ENCODE peak calls at places on chromosomes 1 and 21, in six cellular contexts. E, D, A, Y, P and R are unnamed samples.
A peak's percentile ranks its signal among the peaks of the same experiment; 100 is the strongest.

GRCh38 chr1:45332346-45332720 is 5.6 kb downstream of the HPDL start:
- DNase-seq in P (no peak), A (no peak), E (no peak), D (no peak), Y (no peak), R (no peak)

GRCh38 chr1:184513421-184513820 is 126.6 kb downstream of the C1orf21 start:
- DNase-seq in E (no peak), Y (no peak), P (no peak), D (peak; percentile 21), A (no peak), R (no peak)

GRCh38 chr1:41699861-41700248 is 215.4 kb upstream of the EDN2 start:
- DNase-seq in Y (no peak), A (no peak), E (no peak), P (no peak), D (no peak), R (no peak)

GRCh38 chr1:155005076-155005971 is 2.7 kb downstream of the ZBTB7B start:
- DNase-seq in Y (peak; percentile 87), A (peak; percentile 33), D (peak; percentile 63), E (peak; percentile 91), P (peak; percentile 61), R (peak; percentile 90)

GRCh38 chr1:18890704-18891103 is 11.7 kb downstream of the ALDH4A1 start:
- DNase-seq in P (no peak), A (no peak), D (peak; percentile 72), E (no peak), Y (no peak), R (no peak)

GRCh38 chr1:116483481-116484309 is 87.1 kb downstream of the CD58 start:
- DNase-seq in A (no peak), P (no peak), E (peak; percentile 82), Y (no peak), D (peak; percentile 30), R (peak; percentile 82)

GRCh38 chr1:75305051-75305450 is 170.9 kb downstream of the LHX8 start:
- DNase-seq in P (no peak), A (no peak), D (no peak), E (no peak), Y (no peak), R (no peak)

GRCh38 chr1:229378586-229379442 is 36.0 kb upstream of the CCSAP start:
- DNase-seq in E (no peak), D (peak; percentile 8), Y (no peak), P (no peak), A (no peak), R (no peak)

GRCh38 chr1:159938221-159938852 is 7.1 kb downstream of the IGSF9 start:
- DNase-seq in A (no peak), D (no peak), P (peak; percentile 34), Y (no peak), E (no peak), R (no peak)

GRCh38 chr1:204880906-204881305 is 10.2 kb downstream of the NFASC start:
- DNase-seq in D (no peak), P (no peak), A (no peak), E (no peak), Y (no peak), R (no peak)

GRCh38 chr21:34818663-34819158 is 149.9 kb downstream of the CLIC6 start:
- DNase-seq in P (no peak), D (peak; percentile 61), A (no peak), E (peak; percentile 13), Y (no peak), R (no peak)

GRCh38 chr21:46153259-46154154 is 1.9 kb downstream of the FTCD start:
- DNase-seq in P (no peak), A (peak; percentile 1), E (peak; percentile 58), D (peak; percentile 79), Y (peak; percentile 69), R (peak; percentile 47)

GRCh38 chr1:53037159-53037558 is 24.9 kb upstream of the PODN start:
- DNase-seq in A (no peak), Y (no peak), D (no peak), P (no peak), E (no peak), R (no peak)

GRCh38 chr1:236875975-236876374 is 80.9 kb downstream of the MTR start:
- DNase-seq in E (no peak), A (no peak), Y (no peak), P (no peak), D (no peak), R (no peak)

GRCh38 chr1:5934058-5934884 is 58.0 kb downstream of the NPHP4 start:
- DNase-seq in E (no peak), P (no peak), D (no peak), A (no peak), Y (no peak), R (no peak)

GRCh38 chr1:37553598-37553926 is 531 bp downstream of the SNIP1 start:
- DNase-seq in Y (no peak), E (no peak), A (no peak), D (no peak), P (no peak), R (no peak)

GRCh38 chr1:51100264-51100880 is 1.7 kb upstream of the C1orf185 start:
- DNase-seq in A (no peak), D (no peak), Y (no peak), E (no peak), P (no peak), R (no peak)

GRCh38 chr1:234604726-234605492 is 5.1 kb downstream of the IRF2BP2 start:
- DNase-seq in P (no peak), E (no peak), Y (no peak), A (no peak), D (peak; percentile 68), R (no peak)

GRCh38 chr1:114468047-114468446 is 43.0 kb downstream of the TRIM33 start:
- DNase-seq in D (no peak), P (no peak), E (no peak), Y (no peak), A (no peak), R (no peak)

GRCh38 chr1:78493456-78493855 is 2.7 kb downstream of the PTGFR start:
- DNase-seq in D (peak; percentile 58), A (no peak), E (no peak), Y (no peak), P (no peak), R (no peak)

GRCh38 chr21:45920824-45921600 is 60.6 kb upstream of the COL6A1 start:
- DNase-seq in E (no peak), P (no peak), A (no peak), Y (no peak), D (peak; percentile 48), R (no peak)

GRCh38 chr1:204477036-204477740 is 17.4 kb downstream of the PIK3C2B start:
- DNase-seq in D (no peak), Y (no peak), A (no peak), P (no peak), E (no peak), R (no peak)

DNA sequence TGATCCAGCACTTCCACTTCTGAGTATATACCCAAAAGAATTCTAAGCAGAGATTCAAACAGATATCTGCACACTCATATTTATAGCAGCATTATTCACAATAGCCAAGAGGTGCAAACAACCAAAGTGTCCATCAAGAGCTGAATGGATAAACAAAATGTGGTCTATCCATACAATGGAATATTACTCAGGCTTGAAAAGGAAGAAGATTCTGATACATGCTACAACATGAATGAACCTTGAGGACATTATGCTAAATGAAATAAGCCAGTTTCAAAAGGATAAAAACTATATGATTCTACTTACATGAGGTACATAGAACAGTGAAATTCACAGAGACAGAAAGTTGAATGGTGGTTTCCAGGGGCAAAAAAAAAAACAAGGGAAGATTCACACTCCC is 88.9 kb downstream of the CCDC185 start:
- DNase-seq in P (no peak), D (no peak), Y (no peak), A (no peak), E (no peak), R (no peak)
- TF ChIP-seq CTCF in P (no peak), D (no peak), Y (no peak), A (no peak), E (no peak), R (no peak)

GRCh38 chr1:93440272-93440671 is 7.6 kb upstream of the FNBP1L start:
- DNase-seq in D (no peak), P (no peak), Y (no peak), A (no peak), E (no peak), R (no peak)
- TF ChIP-seq CTCF in D (no peak), P (no peak), Y (no peak), A (no peak), E (no peak), R (no peak)

GRCh38 chr21:25735895-25736597 is 1.3 kb downstream of the GABPA start:
- DNase-seq in D (peak; percentile 33), Y (no peak), P (no peak), E (no peak), A (no peak), R (peak; percentile 10)

GRCh38 chr21:25734654-25735220 is at the start of the genes ATP5PF and GABPA:
- DNase-seq in A (peak; percentile 89), E (peak; percentile 98), D (peak; percentile 99), P (peak; percentile 99), Y (peak; percentile 99), R (peak; percentile 97)

GRCh38 chr21:25732091-25732760 is 2.5 kb downstream of the ATP5PF start:
- DNase-seq in P (no peak), D (no peak), E (no peak), A (no peak), Y (no peak), R (no peak)

GRCh38 chr21:25733859-25734653 is 648 bp downstream of the ATP5PF start:
- DNase-seq in A (no peak), P (no peak), E (peak; percentile 38), D (peak; percentile 47), Y (no peak), R (peak; percentile 36)

DNA sequence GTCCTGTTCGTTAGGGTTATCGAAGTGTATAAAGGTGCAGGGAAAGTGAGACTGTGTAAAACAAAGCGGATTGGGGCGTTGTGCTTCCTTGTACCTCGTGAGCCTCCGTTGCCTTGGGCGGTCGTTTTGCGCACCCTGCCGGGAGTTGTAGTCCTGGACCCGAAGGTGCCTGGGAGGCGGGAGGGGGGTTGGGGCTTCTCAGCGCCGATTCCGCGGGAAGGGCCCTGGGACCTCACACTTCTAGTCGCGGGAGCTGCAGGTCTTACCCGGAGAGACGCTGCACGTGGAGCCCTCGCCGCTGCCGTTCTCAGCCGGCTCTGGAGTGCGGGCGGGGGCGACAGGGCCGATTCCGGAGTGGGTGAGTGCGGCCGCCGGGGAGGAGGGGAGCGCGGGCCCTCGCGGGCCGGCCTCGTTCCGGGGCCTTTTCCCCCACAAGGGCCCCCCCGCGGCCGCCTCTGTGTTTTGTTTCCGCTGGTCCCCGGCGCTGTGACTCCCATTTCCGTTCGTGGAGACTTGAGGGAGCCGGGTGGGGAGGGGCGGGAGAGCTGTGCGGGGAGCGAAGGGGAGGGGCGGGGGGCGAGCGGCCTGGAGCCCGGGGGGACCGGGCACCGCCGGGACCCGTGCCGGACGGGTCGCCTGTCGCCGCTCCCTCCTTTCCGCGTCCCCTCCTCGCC is 586 bp downstream of the GABPA start:
- DNase-seq in D (peak; percentile 93), P (peak; percentile 94), E (peak; percentile 91), A (peak; percentile 62), Y (peak; percentile 96), R (peak; percentile 93)
- TF ChIP-seq CTCF in D (no peak), P (no peak), E (no peak), A (no peak), Y (no peak), R (no peak)

DNA sequence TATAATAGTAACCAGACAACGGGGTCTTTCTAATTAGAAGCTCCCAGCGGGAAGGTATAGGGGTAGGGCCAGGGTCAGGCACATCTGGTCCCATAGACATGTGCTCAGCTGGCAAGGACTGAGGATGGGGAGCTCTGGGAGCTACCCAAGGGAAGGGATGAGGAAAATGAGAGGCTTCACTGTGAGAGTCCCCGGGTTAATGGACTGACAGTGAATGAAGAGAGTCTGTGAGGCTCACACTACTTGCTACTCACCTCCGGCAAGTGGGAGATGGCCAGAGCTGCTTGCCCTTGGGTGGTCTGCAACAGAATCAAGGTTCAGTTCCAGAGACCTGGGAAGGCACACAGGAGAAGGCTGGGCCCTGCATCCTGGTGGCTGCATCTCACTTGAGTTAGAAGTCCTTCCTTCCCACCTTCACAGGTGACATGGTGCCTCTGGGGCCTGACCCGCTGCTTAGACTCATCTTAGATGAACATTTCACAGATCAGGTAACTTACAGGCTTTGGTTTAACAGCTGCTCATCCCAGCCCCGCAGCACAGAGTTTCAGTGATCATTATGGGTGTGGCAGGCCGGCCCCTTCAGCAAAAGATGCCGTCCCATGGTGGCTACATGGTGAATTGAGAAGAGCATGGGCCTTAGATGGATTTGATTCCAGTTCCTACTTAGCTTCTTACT is 31.7 kb downstream of the EIF2D start:
- DNase-seq in Y (no peak), A (no peak), D (no peak), P (no peak), E (no peak), R (no peak)
- TF ChIP-seq CTCF in Y (no peak), A (no peak), D (no peak), P (no peak), E (no peak), R (no peak)